ENCODE peak calls at places on chromosome 17, in ten cellular contexts. P, L, F, K, V, M, E, A, Y and N are unnamed samples.

GRCh38 chr17:78249074-78249835 is 17.8 kb downstream of the TMEM235 start:
- DNase-seq in P (no peak), V (no peak), K (no peak), F (no peak), A (peak), M (no peak), E (no peak), L (no peak), Y (no peak), N (no peak)

GRCh38 chr17:68613739-68614298 is 12.7 kb upstream of the FAM20A start:
- DNase-seq in A (no peak), P (no peak), L (peak), K (peak), V (peak), Y (no peak), E (peak), F (no peak), M (no peak), N (no peak)

GRCh38 chr17:64736804-64737492 is 74.8 kb upstream of the SMURF2 start:
- DNase-seq in M (no peak), E (peak), V (no peak), K (peak), L (no peak), A (no peak), Y (peak), F (peak), P (no peak), N (peak)

GRCh38 chr17:29572691-29573557 is 4.4 kb downstream of the TP53I13 start:
- DNase-seq in V (peak), M (peak), F (peak), L (peak), P (no peak), Y (peak), E (peak), A (peak), K (no peak), N (no peak)

GRCh38 chr17:65797809-65798208 is 236.4 kb upstream of the AXIN2 start:
- DNase-seq in P (no peak), Y (peak), V (no peak), M (no peak), E (peak), K (peak), L (peak), F (no peak), A (no peak), N (no peak)

GRCh38 chr17:11797803-11798202 is 199.5 kb downstream of the ZNF18 start:
- DNase-seq in L (peak), Y (no peak), V (no peak), P (no peak), M (no peak), E (peak), K (no peak), A (no peak), F (no peak), N (no peak)

GRCh38 chr17:67375054-67375427 is 2.0 kb upstream of the PITPNC1 start:
- DNase-seq in A (no peak), P (no peak), L (no peak), K (no peak), E (no peak), Y (no peak), M (no peak), F (no peak), V (no peak), N (no peak)

GRCh38 chr17:65405563-65405962 is 155.9 kb downstream of the AXIN2 start:
- DNase-seq in L (no peak), E (no peak), A (no peak), V (no peak), K (no peak), F (no peak), P (no peak), Y (no peak), M (no peak), N (no peak)

GRCh38 chr17:81365148-81365600 is 30.1 kb upstream of the BAHCC1 start:
- DNase-seq in E (peak), M (no peak), P (no peak), K (peak), V (peak), L (peak), Y (peak), A (peak), F (peak), N (peak)

GRCh38 chr17:65418622-65419021 is 142.8 kb downstream of the AXIN2 start:
- DNase-seq in V (no peak), F (no peak), P (no peak), K (peak), E (peak), Y (no peak), L (no peak), M (no peak), A (no peak), N (no peak)

GRCh38 chr17:10265100-10265810 is 66.8 kb upstream of the GAS7 start:
- DNase-seq in L (no peak), M (no peak), A (no peak), E (no peak), F (peak), P (no peak), V (no peak), K (no peak), Y (no peak), N (no peak)

GRCh38 chr17:61155590-61156181 is 244.0 kb upstream of the TBX2 start:
- DNase-seq in L (no peak), Y (no peak), M (no peak), E (no peak), K (no peak), F (no peak), P (no peak), A (no peak), V (no peak), N (no peak)

GRCh38 chr17:31490991-31491793 is 99.7 kb downstream of the RAB11FIP4 start:
- DNase-seq in L (no peak), F (no peak), V (no peak), M (no peak), K (no peak), P (no peak), A (no peak), Y (no peak), E (no peak), N (no peak)
- H3K27ac ChIP-seq in L (no peak), F (no peak), V (no peak), M (peak), K (no peak), P (peak), A (peak), Y (peak), E (no peak), N (no peak)

DNA sequence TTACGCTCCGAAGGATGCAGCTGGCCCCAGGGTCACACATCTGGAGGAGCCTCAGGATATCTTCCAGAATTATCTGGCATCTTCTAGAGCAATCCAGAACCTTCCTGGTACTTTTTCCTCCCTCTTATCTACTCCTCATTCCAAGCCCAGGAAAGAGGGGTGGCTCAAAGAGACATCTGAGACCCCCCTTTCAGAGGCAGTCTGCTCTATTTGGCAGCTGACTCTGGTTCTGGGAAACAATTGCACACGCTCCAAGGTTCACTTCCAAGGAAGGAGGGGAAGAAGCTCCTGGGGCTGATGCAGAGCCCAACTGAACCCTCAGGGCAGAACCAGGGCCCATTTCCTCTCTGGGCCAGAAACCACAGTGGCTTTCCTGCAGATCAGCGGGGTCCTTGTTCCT is 14.9 kb downstream of the RBFOX3 start:
- DNase-seq in M (no peak), K (no peak), L (no peak), V (no peak), F (no peak), A (no peak), Y (no peak), P (no peak), E (no peak), N (no peak)
- H3K27ac ChIP-seq in M (no peak), K (no peak), L (no peak), V (no peak), F (no peak), A (no peak), Y (no peak), P (no peak), E (no peak), N (no peak)

GRCh38 chr17:76444518-76445311 is 8.2 kb downstream of the UBE2O start:
- DNase-seq in P (no peak), V (no peak), F (peak), K (peak), M (no peak), A (no peak), Y (no peak), L (no peak), E (peak), N (no peak)

GRCh38 chr17:76439314-76439928 is 13.5 kb downstream of the UBE2O start:
- DNase-seq in L (no peak), M (no peak), Y (no peak), V (no peak), P (no peak), A (no peak), F (no peak), K (no peak), E (no peak), N (no peak)

GRCh38 chr17:76440722-76441362 is 12.1 kb downstream of the UBE2O start:
- DNase-seq in K (no peak), E (peak), V (no peak), P (no peak), A (no peak), Y (no peak), F (no peak), M (no peak), L (no peak), N (no peak)

GRCh38 chr17:76442341-76443338 is 10.3 kb downstream of the UBE2O start:
- DNase-seq in A (no peak), Y (no peak), L (no peak), V (no peak), K (peak), E (peak), P (no peak), M (no peak), F (peak), N (no peak)

DNA sequence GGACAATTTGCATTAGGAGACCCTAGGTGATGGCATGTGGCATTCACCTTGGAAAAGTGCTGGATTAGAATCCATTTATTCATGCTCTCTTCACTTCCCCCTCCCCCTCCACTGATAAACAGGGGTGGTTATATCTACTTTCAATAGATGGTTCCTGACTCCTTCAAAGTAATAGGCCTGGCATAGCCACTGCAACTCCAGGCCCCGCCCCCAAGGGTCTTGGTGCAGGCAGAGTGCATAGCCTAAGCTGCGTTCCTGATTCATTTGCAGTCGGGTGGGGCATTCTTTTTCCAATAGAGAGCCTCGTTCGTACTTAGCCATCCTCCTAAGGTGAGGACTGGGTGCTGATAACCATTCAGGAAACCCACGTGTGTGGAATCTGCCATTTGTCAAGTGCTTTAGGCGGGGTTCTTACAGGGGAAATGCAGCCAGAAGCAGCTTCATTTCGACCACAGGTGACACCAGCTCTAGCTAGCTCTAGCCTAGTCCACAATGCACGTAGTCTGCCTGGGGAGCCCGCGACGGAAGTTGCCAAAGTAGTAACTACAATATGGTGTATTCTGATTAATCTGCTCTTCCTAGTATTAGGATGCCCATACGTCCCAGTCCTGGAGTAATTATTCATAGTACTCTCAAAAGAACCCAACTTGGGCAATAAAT is 11.1 kb downstream of the UBE2O start:
- DNase-seq in P (no peak), V (no peak), K (no peak), L (peak), E (peak), Y (no peak), A (no peak), M (no peak), F (no peak), N (no peak)
- H3K27ac ChIP-seq in P (no peak), V (no peak), K (no peak), L (peak), E (no peak), Y (no peak), A (no peak), M (no peak), F (no peak), N (no peak)

GRCh38 chr17:31875081-31875480 is 16.0 kb upstream of the COPRS start:
- DNase-seq in K (no peak), A (no peak), E (no peak), F (no peak), Y (no peak), V (no peak), M (no peak), P (no peak), L (no peak), N (no peak)

GRCh38 chr17:31880311-31880710 is 21.2 kb downstream of the UTP6 start:
- DNase-seq in M (no peak), K (no peak), V (no peak), A (no peak), F (no peak), P (no peak), E (no peak), Y (no peak), L (no peak), N (no peak)

GRCh38 chr17:31878703-31879073 is 19.6 kb upstream of the COPRS start:
- DNase-seq in P (no peak), M (no peak), Y (no peak), L (no peak), A (no peak), V (no peak), K (no peak), F (no peak), E (no peak), N (no peak)

GRCh38 chr17:31877911-31878702 is 19.1 kb upstream of the COPRS start:
- DNase-seq in E (no peak), P (no peak), A (no peak), L (no peak), K (no peak), V (no peak), M (no peak), F (peak), Y (no peak), N (no peak)

GRCh38 chr17:31877341-31877740 is 18.3 kb upstream of the COPRS start:
- DNase-seq in K (no peak), M (no peak), F (no peak), P (no peak), V (no peak), Y (no peak), E (no peak), A (no peak), L (no peak), N (no peak)
- H3K27ac ChIP-seq in K (no peak), M (no peak), F (no peak), P (no peak), V (no peak), Y (no peak), E (no peak), A (no peak), L (no peak), N (no peak)

GRCh38 chr17:80263253-80264047 is 2.8 kb downstream of the RNF213 start:
- DNase-seq in F (peak), E (peak), V (peak), L (no peak), P (peak), K (no peak), Y (peak), A (peak), M (peak), N (peak)

GRCh38 chr17:80264048-80264792 is 3.6 kb downstream of the RNF213 start:
- DNase-seq in P (peak), F (no peak), V (no peak), L (no peak), Y (no peak), E (peak), M (no peak), A (peak), K (no peak), N (no peak)

GRCh38 chr17:80264793-80265075 is 4.1 kb downstream of the RNF213 start:
- DNase-seq in P (no peak), L (no peak), E (peak), M (no peak), F (no peak), A (no peak), Y (no peak), K (no peak), V (no peak), N (no peak)

GRCh38 chr17:80267391-80267790 is 6.7 kb downstream of the RNF213 start:
- DNase-seq in F (peak), A (no peak), L (no peak), V (no peak), P (no peak), K (no peak), M (no peak), E (no peak), Y (no peak), N (no peak)

DNA sequence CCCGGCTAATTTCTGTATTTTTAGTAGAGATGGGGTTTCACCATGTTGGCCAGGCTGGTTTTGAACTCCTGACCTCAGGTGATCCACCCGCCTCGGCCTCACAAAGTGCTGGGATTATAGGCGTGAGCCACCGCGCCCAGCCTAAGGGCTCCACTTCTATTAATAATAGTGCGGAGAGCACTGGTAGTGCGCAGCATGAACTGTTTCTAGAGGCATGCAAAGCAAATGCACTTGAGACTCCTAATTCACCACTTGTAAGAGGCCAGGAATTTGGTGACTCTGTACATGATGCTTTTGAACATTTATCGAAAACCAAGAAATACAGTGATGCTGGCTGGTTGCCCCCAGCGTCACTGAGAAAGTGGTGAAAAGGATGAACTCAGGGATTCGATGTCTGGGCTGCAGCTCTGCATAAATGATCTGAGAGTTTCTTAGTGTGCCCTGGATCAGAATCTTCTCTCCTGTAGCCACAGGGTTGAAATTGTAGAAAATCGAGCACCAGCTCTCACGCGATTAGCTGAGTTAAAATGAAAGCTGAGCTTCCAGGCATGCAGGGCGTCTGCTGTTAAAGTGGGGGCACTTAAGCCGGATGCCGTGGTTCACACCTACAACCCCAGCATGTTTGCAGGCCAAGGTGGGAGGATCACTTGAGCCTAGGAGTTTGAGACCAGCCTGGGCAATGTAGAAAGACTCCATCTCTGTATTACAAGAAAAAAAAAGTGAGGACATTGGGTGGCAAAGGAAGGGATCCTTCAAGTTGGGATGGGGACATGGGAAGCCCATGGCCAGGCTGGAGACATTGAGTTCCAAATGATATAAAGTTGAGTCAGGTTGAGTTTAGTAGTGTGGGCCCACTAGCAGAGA is 4.8 kb downstream of the RNF213 start:
- DNase-seq in E (peak), M (no peak), F (no peak), P (peak), V (no peak), K (no peak), Y (no peak), L (no peak), A (no peak), N (no peak)
- H3K27ac ChIP-seq in E (no peak), M (no peak), F (no peak), P (peak), V (no peak), K (no peak), Y (no peak), L (no peak), A (no peak), N (no peak)

GRCh38 chr17:74451557-74451956 is 14.9 kb upstream of the CD300A start:
- DNase-seq in V (no peak), P (no peak), L (no peak), F (no peak), M (no peak), E (no peak), Y (no peak), K (no peak), A (no peak), N (no peak)
- H3K27ac ChIP-seq in V (peak), P (no peak), L (no peak), F (no peak), M (no peak), E (no peak), Y (peak), K (no peak), A (no peak), N (no peak)

GRCh38 chr17:44010966-44011647 is 3.7 kb downstream of the TMEM101 start:
- DNase-seq in M (no peak), E (no peak), L (peak), A (no peak), V (no peak), Y (no peak), P (no peak), K (no peak), F (peak), N (no peak)
- H3K27ac ChIP-seq in M (no peak), E (no peak), L (no peak), A (no peak), V (no peak), Y (no peak), P (no peak), K (no peak), F (peak), N (no peak)